ENCODE peak calls at places on chromosomes 6 and 20, in ten cellular contexts. One of them, this sample, is unnamed.

GRCh38 chr6:129448965-129449364 is 261.0 kb downstream of the ARHGAP18 start:
- DNase-seq in cardiac muscle cell: no peak
- DNase-seq in AML-193: no peak
- DNase-seq in upper lobe of right lung: no peak
- DNase-seq in NCI-H774: no peak
- DNase-seq in T-helper 1 cell: no peak
- DNase-seq in heart left ventricle: no peak
- DNase-seq in activated gamma-delta T cell treated with Interleukin-2 at 50 U/mL for 16 hours: no peak
- DNase-seq in endothelial cell: no peak
- DNase-seq in HTR-8/SVneo: no peak
- DNase-seq in this sample: no peak

GRCh38 chr6:160088069-160088773 is 33.4 kb upstream of the SLC22A1 start:
- DNase-seq in HTR-8/SVneo: peak
- DNase-seq in activated gamma-delta T cell treated with Interleukin-2 at 50 U/mL for 16 hours: no peak
- DNase-seq in NCI-H774: no peak
- DNase-seq in AML-193: no peak
- DNase-seq in upper lobe of right lung: no peak
- DNase-seq in T-helper 1 cell: no peak
- DNase-seq in endothelial cell: peak
- DNase-seq in cardiac muscle cell: peak
- DNase-seq in heart left ventricle: no peak
- DNase-seq in this sample: peak

GRCh38 chr6:161217631-161218030 is 56.2 kb downstream of the AGPAT4 start:
- DNase-seq in endothelial cell: no peak
- DNase-seq in heart left ventricle: no peak
- DNase-seq in NCI-H774: no peak
- DNase-seq in AML-193: no peak
- DNase-seq in HTR-8/SVneo: no peak
- DNase-seq in activated gamma-delta T cell treated with Interleukin-2 at 50 U/mL for 16 hours: no peak
- DNase-seq in cardiac muscle cell: no peak
- DNase-seq in T-helper 1 cell: no peak
- DNase-seq in upper lobe of right lung: no peak
- DNase-seq in this sample: no peak

GRCh38 chr6:27617700-27618689 is 145.1 kb upstream of the ZNF184 start:
- DNase-seq in HTR-8/SVneo: no peak
- DNase-seq in heart left ventricle: no peak
- DNase-seq in NCI-H774: no peak
- DNase-seq in endothelial cell: peak
- DNase-seq in upper lobe of right lung: no peak
- DNase-seq in activated gamma-delta T cell treated with Interleukin-2 at 50 U/mL for 16 hours: no peak
- DNase-seq in T-helper 1 cell: no peak
- DNase-seq in AML-193: no peak
- DNase-seq in cardiac muscle cell: peak
- DNase-seq in this sample: peak

GRCh38 chr6:113171882-113172281 is 685.3 kb upstream of the MARCKS start:
- DNase-seq in NCI-H774: peak
- DNase-seq in HTR-8/SVneo: no peak
- DNase-seq in cardiac muscle cell: no peak
- DNase-seq in endothelial cell: no peak
- DNase-seq in heart left ventricle: no peak
- DNase-seq in activated gamma-delta T cell treated with Interleukin-2 at 50 U/mL for 16 hours: no peak
- DNase-seq in T-helper 1 cell: no peak
- DNase-seq in upper lobe of right lung: no peak
- DNase-seq in AML-193: no peak
- DNase-seq in this sample: no peak

GRCh38 chr6:33599413-33599911 is 19.4 kb upstream of the BAK1 start:
- DNase-seq in cardiac muscle cell: no peak
- DNase-seq in activated gamma-delta T cell treated with Interleukin-2 at 50 U/mL for 16 hours: no peak
- DNase-seq in NCI-H774: peak
- DNase-seq in HTR-8/SVneo: no peak
- DNase-seq in AML-193: no peak
- DNase-seq in endothelial cell: no peak
- DNase-seq in T-helper 1 cell: no peak
- DNase-seq in heart left ventricle: no peak
- DNase-seq in upper lobe of right lung: no peak
- DNase-seq in this sample: peak

GRCh38 chr6:132135409-132135808 is 184.2 kb upstream of the CCN2 start:
- DNase-seq in heart left ventricle: no peak
- DNase-seq in AML-193: no peak
- DNase-seq in upper lobe of right lung: no peak
- DNase-seq in cardiac muscle cell: no peak
- DNase-seq in endothelial cell: no peak
- DNase-seq in HTR-8/SVneo: no peak
- DNase-seq in T-helper 1 cell: no peak
- DNase-seq in activated gamma-delta T cell treated with Interleukin-2 at 50 U/mL for 16 hours: no peak
- DNase-seq in NCI-H774: no peak
- DNase-seq in this sample: no peak

GRCh38 chr20:2816583-2817340 is 598 bp downstream of the TMEM239 start:
- DNase-seq in HTR-8/SVneo: no peak
- DNase-seq in endothelial cell: no peak
- DNase-seq in T-helper 1 cell: no peak
- DNase-seq in NCI-H774: no peak
- DNase-seq in activated gamma-delta T cell treated with Interleukin-2 at 50 U/mL for 16 hours: no peak
- DNase-seq in AML-193: no peak
- DNase-seq in heart left ventricle: no peak
- DNase-seq in cardiac muscle cell: no peak
- DNase-seq in upper lobe of right lung: peak
- DNase-seq in this sample: peak

GRCh38 chr6:54002118-54002517 is 109.1 kb upstream of the MLIP start:
- DNase-seq in heart left ventricle: no peak
- DNase-seq in upper lobe of right lung: no peak
- DNase-seq in T-helper 1 cell: no peak
- DNase-seq in cardiac muscle cell: no peak
- DNase-seq in AML-193: no peak
- DNase-seq in endothelial cell: no peak
- DNase-seq in HTR-8/SVneo: no peak
- DNase-seq in activated gamma-delta T cell treated with Interleukin-2 at 50 U/mL for 16 hours: no peak
- DNase-seq in NCI-H774: no peak
- DNase-seq in this sample: no peak

GRCh38 chr6:6333498-6333897 is 13.0 kb upstream of the F13A1 start:
- DNase-seq in NCI-H774: no peak
- DNase-seq in upper lobe of right lung: no peak
- DNase-seq in endothelial cell: no peak
- DNase-seq in heart left ventricle: no peak
- DNase-seq in AML-193: no peak
- DNase-seq in T-helper 1 cell: no peak
- DNase-seq in activated gamma-delta T cell treated with Interleukin-2 at 50 U/mL for 16 hours: no peak
- DNase-seq in cardiac muscle cell: peak
- DNase-seq in HTR-8/SVneo: no peak
- DNase-seq in this sample: no peak

GRCh38 chr20:44134897-44135810 is 51.8 kb downstream of the JPH2 start:
- DNase-seq in heart left ventricle: no peak
- DNase-seq in HTR-8/SVneo: no peak
- DNase-seq in T-helper 1 cell: no peak
- DNase-seq in activated gamma-delta T cell treated with Interleukin-2 at 50 U/mL for 16 hours: no peak
- DNase-seq in cardiac muscle cell: peak
- DNase-seq in NCI-H774: no peak
- DNase-seq in upper lobe of right lung: no peak
- DNase-seq in endothelial cell: no peak
- DNase-seq in AML-193: no peak
- DNase-seq in this sample: no peak

GRCh38 chr6:22236626-22237414 is 60.0 kb downstream of the PRL start:
- DNase-seq in AML-193: no peak
- DNase-seq in endothelial cell: no peak
- DNase-seq in heart left ventricle: no peak
- DNase-seq in T-helper 1 cell: no peak
- DNase-seq in upper lobe of right lung: no peak
- DNase-seq in cardiac muscle cell: no peak
- DNase-seq in NCI-H774: no peak
- DNase-seq in HTR-8/SVneo: peak
- DNase-seq in activated gamma-delta T cell treated with Interleukin-2 at 50 U/mL for 16 hours: no peak
- DNase-seq in this sample: no peak

GRCh38 chr6:137873273-137873762 is 6.3 kb downstream of the TNFAIP3 start:
- DNase-seq in HTR-8/SVneo: no peak
- DNase-seq in endothelial cell: no peak
- DNase-seq in activated gamma-delta T cell treated with Interleukin-2 at 50 U/mL for 16 hours: no peak
- DNase-seq in cardiac muscle cell: no peak
- DNase-seq in heart left ventricle: no peak
- DNase-seq in T-helper 1 cell: peak
- DNase-seq in NCI-H774: no peak
- DNase-seq in upper lobe of right lung: peak
- DNase-seq in AML-193: peak
- DNase-seq in this sample: no peak

GRCh38 chr6:136969930-136970329 is 47.8 kb downstream of the SLC35D3 start:
- DNase-seq in upper lobe of right lung: no peak
- DNase-seq in HTR-8/SVneo: no peak
- DNase-seq in activated gamma-delta T cell treated with Interleukin-2 at 50 U/mL for 16 hours: no peak
- DNase-seq in AML-193: no peak
- DNase-seq in NCI-H774: peak
- DNase-seq in heart left ventricle: no peak
- DNase-seq in endothelial cell: no peak
- DNase-seq in T-helper 1 cell: no peak
- DNase-seq in cardiac muscle cell: no peak
- DNase-seq in this sample: no peak

GRCh38 chr20:2137552-2138201 is 36.0 kb downstream of the STK35 start:
- DNase-seq in HTR-8/SVneo: no peak
- DNase-seq in upper lobe of right lung: no peak
- DNase-seq in NCI-H774: no peak
- DNase-seq in endothelial cell: no peak
- DNase-seq in T-helper 1 cell: no peak
- DNase-seq in cardiac muscle cell: no peak
- DNase-seq in heart left ventricle: no peak
- DNase-seq in activated gamma-delta T cell treated with Interleukin-2 at 50 U/mL for 16 hours: no peak
- DNase-seq in AML-193: no peak
- DNase-seq in this sample: no peak

GRCh38 chr20:57880155-57880648 is 170.4 kb upstream of the PMEPA1 start:
- DNase-seq in heart left ventricle: no peak
- DNase-seq in T-helper 1 cell: no peak
- DNase-seq in AML-193: no peak
- DNase-seq in HTR-8/SVneo: no peak
- DNase-seq in endothelial cell: no peak
- DNase-seq in NCI-H774: no peak
- DNase-seq in cardiac muscle cell: no peak
- DNase-seq in activated gamma-delta T cell treated with Interleukin-2 at 50 U/mL for 16 hours: no peak
- DNase-seq in upper lobe of right lung: no peak
- DNase-seq in this sample: no peak

This sample was measured in H9.